ENCODE peak calls at places on chromosome 11, in seven cellular contexts. J is HFF-Myc, V is endodermal cell, A is cardiac muscle cell, M is right atrium auricular region, Q is neural crest cell, W is GM23338. P is an unnamed sample.

GRCh38 chr11:2570211-2570811 is 125.5 kb downstream of the KCNQ1 start:
- DNase-seq in M (no peak), V (peak; percentile 25), W (no peak), J (no peak), Q (no peak), A (no peak), P (no peak)

GRCh38 chr11:6737872-6738466 is 33.8 kb downstream of the OR2AG2 start:
- DNase-seq in A (peak; percentile 61), V (peak; percentile 75), W (peak; percentile 80), M (no peak), J (peak; percentile 17), Q (peak; percentile 12), P (no peak)

GRCh38 chr11:110797453-110797852 is 85.2 kb upstream of the ARHGAP20 start:
- DNase-seq in M (no peak), V (no peak), A (no peak), J (no peak), Q (no peak), W (no peak), P (no peak)

GRCh38 chr11:114233755-114234154 is 62.4 kb upstream of the NNMT start:
- DNase-seq in A (no peak), J (no peak), W (no peak), M (no peak), V (no peak), Q (no peak), P (no peak)

GRCh38 chr11:119489087-119489486 is 66.1 kb upstream of the THY1 start:
- DNase-seq in J (no peak), W (no peak), M (no peak), V (peak; percentile 22), Q (no peak), A (no peak), P (peak; percentile 66)

GRCh38 chr11:9362393-9362863 is 22.0 kb upstream of the IPO7 start:
- DNase-seq in A (peak; percentile 81), Q (no peak), W (peak; percentile 23), J (no peak), V (peak; percentile 71), M (no peak), P (no peak)

GRCh38 chr11:118194835-118195627 is 18.6 kb upstream of the SCN2B start:
- DNase-seq in W (no peak), Q (no peak), M (peak; percentile 95), J (peak; percentile 25), V (peak; percentile 76), A (peak; percentile 72), P (no peak)

GRCh38 chr11:75345455-75346224 is 5.8 kb downstream of the ARRB1 start:
- DNase-seq in W (no peak), M (no peak), J (no peak), A (no peak), V (peak; percentile 52), Q (no peak), P (no peak)

GRCh38 chr11:45771194-45771941 is 33.6 kb upstream of the SLC35C1 start:
- DNase-seq in V (peak; percentile 92), A (peak; percentile 76), W (peak; percentile 86), M (peak; percentile 70), J (peak; percentile 12), Q (peak; percentile 87), P (no peak)

GRCh38 chr11:109435121-109435742 is 13.2 kb downstream of the C11orf87 start:
- DNase-seq in W (no peak), A (no peak), V (no peak), J (no peak), Q (no peak), M (no peak), P (no peak)

GRCh38 chr11:12182650-12183511 is 72.5 kb downstream of the MICAL2 start:
- DNase-seq in V (peak; percentile 72), A (peak; percentile 90), Q (no peak), W (no peak), M (no peak), J (peak; percentile 92), P (no peak)

GRCh38 chr11:218815-219593 is 11.5 kb downstream of the RIC8A start:
- DNase-seq in Q (no peak), J (no peak), V (peak; percentile 31), A (no peak), M (no peak), W (no peak), P (no peak)

GRCh38 chr11:65606876-65607613 is 7.0 kb downstream of the MAP3K11 start:
- DNase-seq in Q (peak; percentile 78), M (peak; percentile 99), V (peak; percentile 100), J (peak; percentile 88), A (peak; percentile 99), W (peak; percentile 99), P (no peak)

GRCh38 chr11:100574894-100575769 is 112.0 kb upstream of the ARHGAP42 start:
- DNase-seq in V (no peak), M (no peak), W (peak; percentile 57), J (no peak), Q (no peak), A (peak; percentile 50), P (no peak)

GRCh38 chr11:64675417-64676252 is 47.4 kb downstream of the NRXN2 start:
- DNase-seq in Q (no peak), V (no peak), W (no peak), A (peak; percentile 23), J (no peak), M (peak; percentile 86), P (peak; percentile 88)

DNA sequence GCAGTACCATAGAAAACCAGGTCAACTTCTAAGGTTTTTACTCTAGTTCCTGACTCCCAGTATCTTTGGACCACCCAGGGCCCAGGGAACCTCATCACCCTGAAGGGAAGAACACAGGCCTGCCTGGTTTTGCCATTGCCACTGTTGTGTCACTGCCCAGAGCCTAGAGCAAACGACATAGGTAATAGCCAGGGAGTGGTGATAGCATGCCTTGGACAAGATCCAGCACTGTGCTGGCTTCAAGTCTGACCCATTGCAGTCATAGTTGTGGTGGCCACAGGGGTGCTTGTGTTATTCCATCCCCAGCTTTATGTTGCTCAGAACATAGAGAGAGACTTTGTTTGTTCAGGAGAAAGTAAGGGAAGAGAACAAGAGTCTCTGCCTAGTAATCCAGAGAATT is 2310.2 kb downstream of the LRRC4C start:
- DNase-seq in J (no peak), Q (no peak), V (no peak), M (no peak), W (no peak), A (no peak), P (no peak)
- TF ChIP-seq CTCF in J (no peak), Q (no peak), V (no peak), M (no peak), W (no peak), A (no peak), P (no peak)

GRCh38 chr11:67687986-67688385 is 13.6 kb upstream of the ALDH3B2 start:
- DNase-seq in J (no peak), V (no peak), W (no peak), M (no peak), A (no peak), Q (no peak), P (no peak)

GRCh38 chr11:67694875-67695555 is 20.6 kb upstream of the ALDH3B2 start:
- DNase-seq in M (no peak), V (no peak), Q (no peak), A (no peak), W (no peak), J (no peak), P (no peak)

GRCh38 chr11:67689178-67689577 is 14.8 kb upstream of the ALDH3B2 start:
- DNase-seq in W (no peak), M (no peak), Q (no peak), A (no peak), J (no peak), V (no peak), P (no peak)

GRCh38 chr11:67695606-67696005 is 21.2 kb upstream of the ALDH3B2 start:
- DNase-seq in W (no peak), J (no peak), V (no peak), A (no peak), Q (no peak), M (no peak), P (no peak)

GRCh38 chr11:67691149-67691548 is 16.7 kb upstream of the ALDH3B2 start:
- DNase-seq in A (peak; percentile 22), V (no peak), W (no peak), M (no peak), J (no peak), Q (no peak), P (no peak)
- TF ChIP-seq CTCF in A (peak; percentile 27), V (peak; percentile 52), W (peak; percentile 55), M (no peak), J (peak; percentile 22), Q (peak; percentile 45), P (no peak)

DNA sequence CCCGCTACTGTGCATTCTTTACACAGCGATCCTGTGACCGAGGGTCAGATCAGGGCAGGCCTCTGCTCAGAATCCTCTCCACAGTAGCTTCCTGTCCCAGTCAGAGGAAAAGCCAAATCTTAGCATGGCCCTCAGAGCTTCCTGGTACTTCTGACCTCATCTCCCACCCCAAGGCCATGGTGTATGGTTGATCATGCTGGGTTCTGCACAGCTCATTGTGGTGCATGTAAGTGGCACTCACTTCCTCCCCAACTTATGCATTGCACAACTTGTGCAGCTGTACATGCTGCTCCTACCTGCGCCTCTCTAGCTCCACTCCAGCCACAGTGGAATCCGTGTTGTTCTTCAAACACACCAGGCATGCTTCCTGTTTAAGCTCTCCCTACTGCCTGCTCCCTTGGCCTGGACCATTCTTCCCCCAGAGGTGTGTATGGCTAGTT is 20.3 kb downstream of the BMAL1 start:
- DNase-seq in J (no peak), Q (no peak), W (no peak), A (no peak), M (no peak), V (no peak), P (no peak)
- TF ChIP-seq CTCF in J (no peak), Q (no peak), W (no peak), A (no peak), M (no peak), V (no peak), P (no peak)

DNA sequence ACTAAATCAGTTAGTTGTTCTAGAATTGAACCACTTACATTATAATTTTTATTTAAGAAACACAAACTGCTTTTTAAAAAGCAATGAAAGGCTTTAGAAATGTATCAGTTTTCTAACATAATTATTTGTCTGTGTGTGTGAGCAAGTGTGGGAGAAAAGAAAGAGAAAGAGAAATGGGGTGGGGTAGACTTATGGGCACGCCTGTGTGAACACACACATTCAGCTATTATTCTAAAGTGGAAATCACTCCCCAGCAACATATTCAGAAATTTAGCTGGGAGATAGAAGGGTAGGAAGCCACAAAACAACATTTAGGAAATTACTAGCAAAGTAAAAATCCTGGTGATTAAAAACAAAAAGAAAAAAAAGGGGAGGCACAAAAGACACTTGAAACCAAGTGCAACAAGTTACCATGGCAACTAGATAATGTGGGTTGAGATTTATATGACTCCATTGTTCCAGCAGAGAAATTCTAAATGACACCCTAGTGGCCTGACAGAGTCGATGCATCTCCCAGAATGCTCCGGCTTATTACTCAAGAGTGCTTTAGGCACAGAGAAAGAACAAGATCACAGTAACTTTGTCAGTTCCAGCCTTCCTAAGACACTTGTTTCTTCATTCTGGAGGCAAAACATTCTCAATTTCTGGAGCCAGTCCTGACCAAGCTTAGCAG is 444.6 kb downstream of the DLG2 start:
- DNase-seq in M (no peak), Q (peak; percentile 20), W (peak; percentile 87), A (peak; percentile 60), V (peak; percentile 66), J (peak; percentile 0), P (no peak)
- TF ChIP-seq CTCF in M (no peak), Q (peak; percentile 72), W (peak; percentile 39), A (no peak), V (peak; percentile 82), J (no peak), P (peak; percentile 27)

P was measured in osteocyte.